ENCODE peak calls at places on chromosomes 2 and 18, in nine cellular contexts. T is HCT116, O is thyroid gland, M is adrenal gland, W is ovary, G is heart left ventricle, V is IMR-90, R is esophagus muscularis mucosa, I is NB4. X is an unnamed sample.

GRCh38 chr2:71082402-71083252 is 14.2 kb downstream of the NAGK start:
- DNase-seq in T (no peak), O (no peak), M (no peak), W (no peak), G (no peak), V (no peak), R (no peak), I (no peak), X (no peak)

GRCh38 chr18:34862561-34862960 is 152.5 kb downstream of the DTNA start:
- DNase-seq in T (no peak), O (no peak), M (no peak), W (no peak), G (no peak), V (no peak), R (no peak), I (no peak), X (no peak)

GRCh38 chr18:12455511-12455910 is 47.8 kb downstream of the PRELID3A start:
- DNase-seq in T (no peak), O (no peak), M (no peak), W (no peak), G (no peak), V (peak), R (no peak), I (no peak), X (no peak)

GRCh38 chr2:229431331-229431954 is 160.4 kb upstream of the PID1 start:
- DNase-seq in T (peak), O (no peak), M (no peak), W (no peak), G (no peak), V (peak), R (no peak), I (peak), X (no peak)

GRCh38 chr2:237742614-237743013 is 56.0 kb upstream of the RBM44 start:
- DNase-seq in T (no peak), O (no peak), M (no peak), W (no peak), G (no peak), V (no peak), R (no peak), I (no peak), X (no peak)

GRCh38 chr2:14316594-14316993 is 315.9 kb upstream of the LRATD1 start:
- DNase-seq in T (no peak), O (no peak), M (no peak), W (no peak), G (no peak), V (no peak), R (no peak), I (no peak), X (no peak)

GRCh38 chr2:33598472-33599174 is 476 bp downstream of the FAM98A start:
- DNase-seq in T (no peak), O (peak), M (peak), W (peak), G (peak), V (peak), R (no peak), I (peak), X (no peak)

GRCh38 chr2:100321881-100322820 is at the start of gene LONRF2:
- DNase-seq in T (no peak), O (peak), M (peak), W (peak), G (peak), V (no peak), R (no peak), I (no peak), X (no peak)

GRCh38 chr18:57965246-57965645 is 78.8 kb upstream of the NEDD4L start:
- DNase-seq in T (no peak), O (no peak), M (no peak), W (no peak), G (no peak), V (no peak), R (no peak), I (no peak), X (no peak)

GRCh38 chr18:23341383-23341782 is 111.7 kb upstream of the RIOK3 start:
- DNase-seq in T (no peak), O (no peak), M (no peak), W (no peak), G (no peak), V (peak), R (no peak), I (no peak), X (no peak)

GRCh38 chr2:149507933-149508332 is 79.6 kb downstream of the MMADHC start:
- DNase-seq in T (no peak), O (no peak), M (no peak), W (no peak), G (no peak), V (no peak), R (no peak), I (no peak), X (no peak)

DNA sequence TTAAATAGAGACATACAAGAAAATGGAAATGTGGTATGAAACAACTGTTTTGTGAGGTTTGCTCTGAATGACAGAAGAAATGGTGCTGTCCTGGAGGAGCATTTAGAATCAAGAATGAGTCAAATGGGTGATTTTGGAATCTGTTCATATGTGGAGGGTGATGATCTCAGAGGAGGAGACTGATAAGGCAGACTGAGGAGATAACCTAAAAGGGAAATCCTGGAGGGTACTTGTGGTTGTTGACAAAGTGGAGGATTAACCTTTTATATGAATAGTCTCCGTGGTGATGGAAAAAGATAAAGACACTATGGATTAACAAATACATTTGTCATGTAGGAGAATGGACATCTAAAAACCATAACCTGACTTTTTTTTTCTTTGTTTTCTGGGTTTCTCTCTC is 74.1 kb downstream of the MMADHC start:
- DNase-seq in T (no peak), O (no peak), M (no peak), W (no peak), G (no peak), V (no peak), R (no peak), I (no peak), X (no peak)
- H3K4me3 ChIP-seq in T (no peak), O (no peak), M (no peak), W (no peak), G (no peak), V (no peak), R (no peak), I (no peak), X (no peak)

GRCh38 chr2:208280234-208280633 is 14.2 kb downstream of the PIKFYVE start:
- DNase-seq in T (no peak), O (no peak), M (no peak), W (no peak), G (no peak), V (no peak), R (no peak), I (no peak), X (no peak)
- TF ChIP-seq POLR2A in T (no peak), O (no peak), M (no peak), W (no peak), G (no peak), V (no peak), R (no peak), I (no peak), X (no peak)

GRCh38 chr2:96526615-96527014 is 9.9 kb upstream of the ARID5A start:
- DNase-seq in T (no peak), O (no peak), M (no peak), W (no peak), G (no peak), V (no peak), R (no peak), I (no peak), X (no peak)
- H3K4me3 ChIP-seq in T (no peak), O (no peak), M (no peak), W (no peak), G (no peak), V (no peak), R (peak), I (peak), X (no peak)

GRCh38 chr2:204213588-204213987 is 277.0 kb downstream of the ICOS start:
- DNase-seq in T (no peak), O (no peak), M (no peak), W (no peak), G (no peak), V (no peak), R (no peak), I (no peak), X (no peak)
- TF ChIP-seq POLR2A in T (no peak), O (no peak), M (no peak), W (no peak), G (no peak), V (no peak), R (no peak), I (no peak), X (no peak)

DNA sequence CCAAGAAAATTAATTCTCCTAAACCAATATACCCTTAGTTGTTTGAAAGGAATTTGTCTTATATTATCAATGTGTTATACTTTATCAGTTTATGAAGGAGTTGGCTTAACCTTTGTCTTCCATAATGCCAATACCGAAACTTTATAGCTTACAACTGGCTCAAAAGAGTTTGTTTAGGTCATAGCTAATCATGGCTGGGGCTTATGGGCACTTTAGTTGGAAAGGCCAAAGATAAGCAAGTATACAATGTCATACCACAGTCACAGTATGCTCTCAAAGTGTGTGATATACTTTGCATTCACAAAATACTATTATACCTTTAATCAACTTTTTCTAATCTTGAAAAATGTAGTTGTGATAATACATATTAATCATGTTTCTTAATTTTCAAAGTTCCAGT is 2.3 kb downstream of the KLHL41 start:
- DNase-seq in T (no peak), O (no peak), M (no peak), W (no peak), G (no peak), V (no peak), R (no peak), I (no peak), X (no peak)
- H3K4me3 ChIP-seq in T (no peak), O (no peak), M (no peak), W (no peak), G (no peak), V (no peak), R (no peak), I (no peak), X (no peak)

DNA sequence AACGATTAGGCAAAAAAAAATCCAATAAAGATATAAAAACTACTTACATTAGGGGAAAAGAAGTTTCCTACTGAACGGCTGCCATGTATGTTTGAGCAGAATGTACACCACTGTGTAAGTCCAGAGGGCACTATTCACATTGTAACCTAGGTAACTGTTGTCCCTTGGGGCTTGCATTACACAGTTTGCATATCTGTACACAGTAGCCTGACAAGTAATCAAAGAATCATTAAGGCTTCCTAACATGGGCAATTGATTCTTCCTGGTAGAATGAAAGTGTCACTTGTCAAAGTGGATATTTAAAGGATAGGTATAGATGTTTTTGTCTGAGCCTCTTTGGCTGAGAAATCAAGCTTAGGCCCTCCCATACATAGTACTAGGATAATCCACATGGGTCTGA is 39.1 kb downstream of the PLEK start:
- DNase-seq in T (no peak), O (no peak), M (no peak), W (no peak), G (no peak), V (no peak), R (no peak), I (peak), X (no peak)
- TF ChIP-seq POLR2A in T (no peak), O (no peak), M (no peak), W (no peak), G (no peak), V (no peak), R (no peak), I (no peak), X (no peak)

GRCh38 chr2:196170202-196170680 is 1.1 kb downstream of the STK17B start:
- DNase-seq in T (no peak), O (peak), M (no peak), W (no peak), G (no peak), V (peak), R (no peak), I (peak), X (peak)

GRCh38 chr2:196166876-196167275 is 4.5 kb downstream of the STK17B start:
- DNase-seq in T (no peak), O (no peak), M (no peak), W (no peak), G (no peak), V (peak), R (no peak), I (peak), X (no peak)

GRCh38 chr2:196169521-196169920 is 1.9 kb downstream of the STK17B start:
- DNase-seq in T (no peak), O (no peak), M (no peak), W (no peak), G (no peak), V (no peak), R (no peak), I (peak), X (no peak)

GRCh38 chr2:196168181-196168580 is 3.2 kb downstream of the STK17B start:
- DNase-seq in T (no peak), O (no peak), M (no peak), W (no peak), G (no peak), V (peak), R (no peak), I (peak), X (no peak)

DNA sequence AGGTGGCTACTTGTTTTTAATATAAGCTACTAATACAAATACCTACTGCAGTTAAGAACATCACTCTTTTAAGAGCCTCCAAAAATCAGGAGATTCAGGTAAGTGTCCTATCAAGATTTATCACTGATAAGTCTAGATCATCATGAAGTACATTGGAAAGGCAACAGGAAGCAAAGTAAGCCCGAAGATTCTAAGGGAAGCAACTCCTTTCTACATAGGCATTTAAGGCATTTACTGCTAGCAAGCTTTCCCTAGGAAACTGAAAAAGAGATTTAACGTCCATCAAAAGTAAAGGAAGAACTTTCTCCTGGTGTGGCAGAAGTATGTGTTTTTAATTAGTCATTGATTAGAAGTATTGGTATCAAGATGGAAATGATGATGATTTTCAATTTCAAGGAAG is 3.7 kb downstream of the STK17B start:
- DNase-seq in T (no peak), O (no peak), M (no peak), W (no peak), G (no peak), V (no peak), R (no peak), I (no peak), X (no peak)
- H3K4me3 ChIP-seq in T (no peak), O (no peak), M (no peak), W (no peak), G (no peak), V (peak), R (peak), I (peak), X (no peak)

GRCh38 chr2:216500572-216500971 is 1.9 kb downstream of the RPL37A start:
- DNase-seq in T (no peak), O (no peak), M (no peak), W (no peak), G (no peak), V (no peak), R (no peak), I (no peak), X (no peak)

GRCh38 chr2:216499641-216500218 is 1.1 kb downstream of the RPL37A start:
- DNase-seq in T (no peak), O (no peak), M (no peak), W (no peak), G (no peak), V (peak), R (no peak), I (peak), X (no peak)

GRCh38 chr2:216497382-216497781 is 1.3 kb upstream of the RPL37A start:
- DNase-seq in T (no peak), O (no peak), M (no peak), W (no peak), G (no peak), V (no peak), R (no peak), I (no peak), X (no peak)

GRCh38 chr2:216497808-216498366 is 757 bp upstream of the RPL37A start:
- DNase-seq in T (no peak), O (no peak), M (peak), W (no peak), G (no peak), V (no peak), R (no peak), I (no peak), X (no peak)

GRCh38 chr2:216498418-216499413 is at the start of gene RPL37A:
- DNase-seq in T (peak), O (peak), M (peak), W (peak), G (peak), V (peak), R (peak), I (peak), X (peak)
- TF ChIP-seq POLR2A in T (peak), O (peak), M (peak), W (peak), G (peak), V (peak), R (peak), I (peak), X (peak)

DNA sequence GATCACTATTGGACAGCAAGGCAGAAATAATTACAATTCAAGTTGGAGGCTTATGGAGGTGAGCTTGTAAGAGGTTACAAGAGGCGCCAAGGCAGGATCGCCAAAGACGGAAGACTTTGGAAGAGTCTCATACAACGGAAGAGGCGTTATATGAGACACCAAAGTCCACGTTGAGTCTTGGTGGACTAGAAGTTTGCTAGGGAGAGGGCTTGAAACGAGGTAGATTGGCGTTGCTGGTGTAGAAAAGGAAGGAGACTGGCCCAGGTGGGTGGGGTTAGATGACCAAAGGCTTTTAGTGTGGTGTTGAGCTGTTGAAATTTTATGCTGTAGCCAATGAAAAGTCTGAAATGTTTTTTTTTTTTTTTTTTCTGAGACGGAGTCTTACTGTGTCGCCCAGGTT is 1.4 kb downstream of the MSH2 start:
- DNase-seq in T (no peak), O (no peak), M (no peak), W (no peak), G (no peak), V (no peak), R (no peak), I (peak), X (peak)
- H3K4me3 ChIP-seq in T (peak), O (peak), M (no peak), W (peak), G (no peak), V (no peak), R (peak), I (peak), X (no peak)

X was measured in lower leg skin.